ENCODE peak calls at places on chromosome 3, in five cellular contexts. H is heart right ventricle, T is breast epithelium, Q is PC-9, J is mesendoderm. Y is an unnamed sample.

GRCh38 chr3:42923606-42924005 is 17.7 kb downstream of the ZNF662 start:
- DNase-seq in H (no peak), T (no peak), Q (no peak), J (no peak), Y (no peak)

GRCh38 chr3:57060089-57060829 is at the start of gene SPATA12:
- DNase-seq in H (peak), T (peak), Q (peak), J (peak), Y (peak)

GRCh38 chr3:55330355-55330754 is 156.8 kb downstream of the WNT5A start:
- DNase-seq in H (no peak), T (peak), Q (peak), J (peak), Y (peak)

GRCh38 chr3:32821686-32822296 is 4.0 kb downstream of the TRIM71 start:
- DNase-seq in H (peak), T (no peak), Q (no peak), J (no peak), Y (no peak)

GRCh38 chr3:46905661-46906451 is 28.3 kb downstream of the PTH1R start:
- DNase-seq in H (no peak), T (no peak), Q (no peak), J (no peak), Y (no peak)

GRCh38 chr3:160478338-160478737 is 28.8 kb upstream of the TRIM59 start:
- DNase-seq in H (no peak), T (no peak), Q (no peak), J (no peak), Y (no peak)

GRCh38 chr3:123096701-123097100 is 29.9 kb downstream of the PDIA5 start:
- DNase-seq in H (peak), T (no peak), Q (no peak), J (no peak), Y (no peak)

GRCh38 chr3:115616461-115616860 is 6.8 kb upstream of the GAP43 start:
- DNase-seq in H (no peak), T (no peak), Q (no peak), J (no peak), Y (no peak)

GRCh38 chr3:31254483-31254882 is 278.2 kb upstream of the STT3B start:
- DNase-seq in H (no peak), T (no peak), Q (no peak), J (no peak), Y (no peak)

DNA sequence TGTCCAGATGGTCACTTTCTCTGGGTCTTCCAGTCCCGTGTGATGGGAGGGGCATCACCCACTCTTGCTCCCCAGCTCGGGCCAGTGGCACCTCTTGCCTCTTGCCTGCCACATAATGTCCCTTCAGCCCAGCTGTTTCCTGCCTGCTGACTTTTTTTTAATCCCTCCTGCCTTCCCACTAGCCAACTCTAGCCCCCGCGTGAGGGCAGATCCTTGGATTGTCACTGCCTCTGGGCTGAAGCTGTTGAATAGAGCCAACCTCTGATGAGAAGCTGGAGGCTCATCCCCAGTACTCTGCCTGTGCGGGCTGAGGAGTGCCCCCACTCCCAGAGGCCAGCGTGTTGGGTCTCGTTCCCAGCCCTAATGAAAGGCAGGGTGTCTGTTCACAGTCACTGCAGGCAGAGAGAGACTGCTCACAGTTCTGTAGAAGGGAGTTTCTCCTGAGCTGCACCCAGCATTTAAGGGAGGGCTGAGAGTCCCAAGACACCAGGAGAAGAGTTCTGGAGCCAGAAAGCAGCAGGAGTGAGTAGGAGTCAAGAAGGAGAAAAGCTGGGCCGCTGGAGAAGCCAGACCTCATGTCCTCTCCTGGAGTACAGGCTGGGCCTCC is 30.1 kb upstream of the TIMP4 start:
- DNase-seq in H (no peak), T (no peak), Q (no peak), J (no peak), Y (no peak)
- H3K27ac ChIP-seq in H (no peak), T (peak), Q (peak), J (no peak), Y (peak)

GRCh38 chr3:76147846-76148245 is 362.5 kb upstream of the ZNF717 start:
- DNase-seq in H (no peak), T (no peak), Q (no peak), J (no peak), Y (no peak)

GRCh38 chr3:76152028-76152427 is 366.7 kb upstream of the ZNF717 start:
- DNase-seq in H (no peak), T (no peak), Q (no peak), J (no peak), Y (no peak)
- H3K27ac ChIP-seq in H (no peak), T (no peak), Q (no peak), J (no peak), Y (no peak)

GRCh38 chr3:197035577-197035976 is 6.0 kb upstream of the MELTF start:
- DNase-seq in H (no peak), T (no peak), Q (no peak), J (no peak), Y (no peak)

GRCh38 chr3:197041875-197042488 is 12.4 kb upstream of the MELTF start:
- DNase-seq in H (no peak), T (no peak), Q (no peak), J (no peak), Y (no peak)

GRCh38 chr3:197040679-197041078 is 11.1 kb upstream of the MELTF start:
- DNase-seq in H (no peak), T (no peak), Q (no peak), J (no peak), Y (no peak)

GRCh38 chr3:197042539-197042938 is 12.9 kb upstream of the MELTF start:
- DNase-seq in H (no peak), T (no peak), Q (no peak), J (no peak), Y (no peak)

DNA sequence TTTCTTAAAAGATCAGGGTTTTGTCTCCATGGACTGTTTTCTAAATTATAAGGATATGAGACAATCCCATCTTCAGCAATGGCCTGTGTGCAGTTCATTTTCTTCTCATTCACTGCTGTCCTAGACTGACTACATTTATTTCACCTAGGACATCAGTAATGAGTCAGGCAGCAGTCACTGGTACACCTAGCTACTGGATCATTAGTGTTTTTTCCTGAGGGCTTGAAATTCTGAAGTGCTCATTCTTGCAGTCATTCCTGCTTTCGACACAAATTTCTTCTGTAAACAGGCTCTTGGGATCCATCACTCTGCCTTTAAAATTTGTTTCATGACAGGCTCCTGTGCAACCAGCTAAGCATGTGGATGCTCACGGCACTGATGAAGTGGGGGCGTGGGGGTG is 9.0 kb upstream of the MELTF start:
- DNase-seq in H (no peak), T (no peak), Q (no peak), J (no peak), Y (peak)
- H3K27ac ChIP-seq in H (no peak), T (no peak), Q (peak), J (no peak), Y (peak)

DNA sequence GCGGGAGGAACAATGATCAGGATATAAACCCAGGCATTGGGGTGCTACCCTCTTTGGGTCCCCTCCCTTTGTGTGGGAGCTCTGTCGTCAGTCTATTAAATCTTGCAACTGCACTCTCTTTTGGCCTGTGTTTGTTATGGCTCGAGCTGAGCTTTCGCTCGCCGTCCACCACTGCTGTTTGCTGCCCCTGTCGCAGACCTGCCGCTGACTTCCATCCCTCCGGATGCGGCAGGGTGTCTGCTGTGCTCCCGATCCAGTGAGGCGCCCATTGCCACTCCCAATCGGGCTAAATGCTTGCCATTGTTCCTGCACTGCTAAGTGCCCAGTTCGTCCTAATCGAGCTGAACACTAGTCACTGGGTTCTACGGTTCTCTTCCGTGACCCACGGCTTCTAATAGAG is 1443.7 kb upstream of the CADM2 start:
- DNase-seq in H (no peak), T (no peak), Q (no peak), J (no peak), Y (no peak)
- H3K27ac ChIP-seq in H (no peak), T (no peak), Q (no peak), J (peak), Y (no peak)

GRCh38 chr3:111902534-111902933 is 43.5 kb downstream of the PHLDB2 start:
- DNase-seq in H (no peak), T (no peak), Q (peak), J (no peak), Y (no peak)

GRCh38 chr3:111903067-111903511 is 44.0 kb downstream of the PHLDB2 start:
- DNase-seq in H (no peak), T (no peak), Q (peak), J (peak), Y (peak)

GRCh38 chr3:111906667-111907066 is 47.6 kb downstream of the PHLDB2 start:
- DNase-seq in H (no peak), T (no peak), Q (no peak), J (no peak), Y (no peak)

GRCh38 chr3:111907151-111907550 is 48.1 kb downstream of the PHLDB2 start:
- DNase-seq in H (no peak), T (no peak), Q (no peak), J (no peak), Y (no peak)

GRCh38 chr3:111904376-111905241 is 45.5 kb downstream of the PHLDB2 start:
- DNase-seq in H (no peak), T (no peak), Q (peak), J (no peak), Y (peak)
- H3K27ac ChIP-seq in H (peak), T (peak), Q (peak), J (no peak), Y (peak)

GRCh38 chr3:36373084-36373483 is 7.2 kb upstream of the STAC start:
- DNase-seq in H (no peak), T (no peak), Q (peak), J (peak), Y (no peak)
- H3K27ac ChIP-seq in H (no peak), T (peak), Q (peak), J (no peak), Y (no peak)

GRCh38 chr3:9249273-9250192 is at the start of gene SRGAP3:
- DNase-seq in H (peak), T (peak), Q (peak), J (peak), Y (peak)
- H3K27ac ChIP-seq in H (peak), T (peak), Q (no peak), J (no peak), Y (peak)

GRCh38 chr3:12999147-13000140 is 73.8 kb downstream of the IQSEC1 start:
- DNase-seq in H (peak), T (peak), Q (peak), J (no peak), Y (no peak)

GRCh38 chr3:12996181-12996506 is 77.1 kb downstream of the IQSEC1 start:
- DNase-seq in H (no peak), T (no peak), Q (no peak), J (no peak), Y (no peak)

GRCh38 chr3:12995389-12996180 is 77.6 kb downstream of the IQSEC1 start:
- DNase-seq in H (no peak), T (no peak), Q (no peak), J (no peak), Y (no peak)

GRCh38 chr3:12998648-12999047 is 74.6 kb downstream of the IQSEC1 start:
- DNase-seq in H (no peak), T (no peak), Q (no peak), J (no peak), Y (no peak)

GRCh38 chr3:12997387-12997786 is 75.8 kb downstream of the IQSEC1 start:
- DNase-seq in H (no peak), T (no peak), Q (no peak), J (no peak), Y (no peak)
- H3K27ac ChIP-seq in H (no peak), T (no peak), Q (peak), J (no peak), Y (no peak)

DNA sequence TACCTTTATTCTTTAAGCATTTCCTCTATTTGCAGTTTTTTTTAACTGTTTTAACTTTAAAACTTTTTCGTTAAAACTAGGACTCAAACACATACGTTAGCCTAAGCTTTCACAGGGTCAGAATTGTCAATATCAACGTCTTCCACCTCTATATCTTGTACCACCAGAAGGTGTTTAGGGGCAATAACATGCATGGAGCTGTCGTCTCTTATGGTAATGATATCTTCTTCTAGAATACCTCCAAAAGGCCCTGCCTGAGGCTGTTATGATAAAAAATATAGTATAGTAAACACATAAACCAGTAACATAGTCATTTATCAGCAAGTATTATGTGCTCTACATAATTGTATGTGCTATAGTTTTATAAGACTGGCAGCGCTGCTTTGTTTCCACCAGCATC is 76.3 kb upstream of the MLF1 start:
- DNase-seq in H (no peak), T (no peak), Q (no peak), J (no peak), Y (no peak)
- H3K27ac ChIP-seq in H (no peak), T (no peak), Q (no peak), J (no peak), Y (no peak)